ENCODE peak calls at places on chromosome 11, in seven cellular contexts. One of them, this sample, is unnamed.

GRCh38 chr11:64713031-64713780 is 9.8 kb downstream of the NRXN2 start:
- DNase-seq in GM12864: no peak
- DNase-seq in brain microvascular endothelial cell: no peak
- DNase-seq in AG04449: no peak
- DNase-seq in fibroblast of lung: peak
- DNase-seq in K562: peak
- DNase-seq in AG09309: no peak
- DNase-seq in this sample: peak

GRCh38 chr11:75654314-75654713 is 14.5 kb downstream of the MAP6 start:
- DNase-seq in GM12864: peak
- DNase-seq in brain microvascular endothelial cell: no peak
- DNase-seq in AG04449: peak
- DNase-seq in fibroblast of lung: peak
- DNase-seq in K562: no peak
- DNase-seq in AG09309: peak
- DNase-seq in this sample: peak

GRCh38 chr11:69416123-69416475 is 65.4 kb upstream of the LINC01488 start:
- DNase-seq in GM12864: no peak
- DNase-seq in brain microvascular endothelial cell: no peak
- DNase-seq in AG04449: no peak
- DNase-seq in fibroblast of lung: no peak
- DNase-seq in K562: no peak
- DNase-seq in AG09309: no peak
- DNase-seq in this sample: no peak

GRCh38 chr11:27545946-27546345 is 39.4 kb upstream of the LIN7C start:
- DNase-seq in GM12864: no peak
- DNase-seq in brain microvascular endothelial cell: no peak
- DNase-seq in AG04449: no peak
- DNase-seq in fibroblast of lung: no peak
- DNase-seq in K562: no peak
- DNase-seq in AG09309: no peak
- DNase-seq in this sample: no peak

GRCh38 chr11:76735218-76735480 is 48.0 kb upstream of the TSKU start:
- DNase-seq in GM12864: no peak
- DNase-seq in brain microvascular endothelial cell: no peak
- DNase-seq in AG04449: no peak
- DNase-seq in fibroblast of lung: no peak
- DNase-seq in K562: no peak
- DNase-seq in AG09309: no peak
- DNase-seq in this sample: no peak

GRCh38 chr11:73184953-73185671 is 33.0 kb upstream of the P2RY2 start:
- DNase-seq in GM12864: no peak
- DNase-seq in brain microvascular endothelial cell: peak
- DNase-seq in AG04449: no peak
- DNase-seq in fibroblast of lung: peak
- DNase-seq in K562: peak
- DNase-seq in AG09309: no peak
- DNase-seq in this sample: peak

GRCh38 chr11:109071712-109072524 is 350.1 kb upstream of the C11orf87 start:
- DNase-seq in GM12864: no peak
- DNase-seq in brain microvascular endothelial cell: no peak
- DNase-seq in AG04449: no peak
- DNase-seq in fibroblast of lung: peak
- DNase-seq in K562: no peak
- DNase-seq in AG09309: peak
- DNase-seq in this sample: peak

GRCh38 chr11:111793863-111794262 is 27.7 kb upstream of the PPP2R1B start:
- DNase-seq in GM12864: no peak
- DNase-seq in brain microvascular endothelial cell: peak
- DNase-seq in AG04449: peak
- DNase-seq in fibroblast of lung: peak
- DNase-seq in K562: no peak
- DNase-seq in AG09309: peak
- DNase-seq in this sample: peak

GRCh38 chr11:108302121-108302785 is 79.4 kb downstream of the ATM start:
- DNase-seq in GM12864: no peak
- DNase-seq in brain microvascular endothelial cell: no peak
- DNase-seq in AG04449: no peak
- DNase-seq in fibroblast of lung: peak
- DNase-seq in K562: no peak
- DNase-seq in AG09309: no peak
- DNase-seq in this sample: peak

GRCh38 chr11:66882540-66882939 is 25.7 kb downstream of the LRFN4 start:
- DNase-seq in GM12864: no peak
- DNase-seq in brain microvascular endothelial cell: no peak
- DNase-seq in AG04449: no peak
- DNase-seq in fibroblast of lung: peak
- DNase-seq in K562: no peak
- DNase-seq in AG09309: no peak
- DNase-seq in this sample: no peak

GRCh38 chr11:133985981-133986380 is 29.2 kb upstream of the IGSF9B start:
- DNase-seq in GM12864: no peak
- DNase-seq in brain microvascular endothelial cell: no peak
- DNase-seq in AG04449: no peak
- DNase-seq in fibroblast of lung: no peak
- DNase-seq in K562: no peak
- DNase-seq in AG09309: no peak
- DNase-seq in this sample: no peak

GRCh38 chr11:113690619-113691569 is 15.2 kb downstream of the TMPRSS5 start:
- DNase-seq in GM12864: no peak
- DNase-seq in brain microvascular endothelial cell: peak
- DNase-seq in AG04449: no peak
- DNase-seq in fibroblast of lung: peak
- DNase-seq in K562: peak
- DNase-seq in AG09309: peak
- DNase-seq in this sample: peak

GRCh38 chr11:36945384-36945783 is 347.3 kb upstream of the RAG2 start:
- DNase-seq in GM12864: no peak
- DNase-seq in brain microvascular endothelial cell: no peak
- DNase-seq in AG04449: no peak
- DNase-seq in fibroblast of lung: no peak
- DNase-seq in K562: no peak
- DNase-seq in AG09309: no peak
- DNase-seq in this sample: peak

GRCh38 chr11:90646266-90646665 is 423.4 kb upstream of the CHORDC1 start:
- DNase-seq in GM12864: no peak
- DNase-seq in brain microvascular endothelial cell: no peak
- DNase-seq in AG04449: no peak
- DNase-seq in fibroblast of lung: no peak
- DNase-seq in K562: no peak
- DNase-seq in AG09309: no peak
- DNase-seq in this sample: no peak

GRCh38 chr11:126893796-126894195 is 106.8 kb downstream of the KIRREL3 start:
- DNase-seq in GM12864: no peak
- DNase-seq in brain microvascular endothelial cell: no peak
- DNase-seq in AG04449: no peak
- DNase-seq in fibroblast of lung: peak
- DNase-seq in K562: no peak
- DNase-seq in AG09309: no peak
- DNase-seq in this sample: no peak

GRCh38 chr11:8239056-8239455 is 24.6 kb downstream of the LMO1 start:
- DNase-seq in GM12864: no peak
- DNase-seq in brain microvascular endothelial cell: no peak
- DNase-seq in AG04449: no peak
- DNase-seq in fibroblast of lung: no peak
- DNase-seq in K562: no peak
- DNase-seq in AG09309: no peak
- DNase-seq in this sample: no peak

GRCh38 chr11:12111482-12112149 is 1.2 kb downstream of the MICAL2 start:
- DNase-seq in GM12864: no peak
- DNase-seq in brain microvascular endothelial cell: no peak
- DNase-seq in AG04449: no peak
- DNase-seq in fibroblast of lung: no peak
- DNase-seq in K562: no peak
- DNase-seq in AG09309: no peak
- DNase-seq in this sample: no peak

GRCh38 chr11:43868852-43869567 is 11.6 kb upstream of the ALKBH3 start:
- DNase-seq in GM12864: peak
- DNase-seq in brain microvascular endothelial cell: peak
- DNase-seq in AG04449: peak
- DNase-seq in fibroblast of lung: peak
- DNase-seq in K562: peak
- DNase-seq in AG09309: peak
- DNase-seq in this sample: peak

GRCh38 chr11:101862410-101863233 is 52.2 kb upstream of the CEP126 start:
- DNase-seq in GM12864: no peak
- DNase-seq in brain microvascular endothelial cell: peak
- DNase-seq in AG04449: peak
- DNase-seq in fibroblast of lung: peak
- DNase-seq in K562: no peak
- DNase-seq in AG09309: peak
- DNase-seq in this sample: peak

GRCh38 chr11:75413864-75414263 is 14.5 kb downstream of the RPS3 start:
- DNase-seq in GM12864: no peak
- DNase-seq in brain microvascular endothelial cell: no peak
- DNase-seq in AG04449: no peak
- DNase-seq in fibroblast of lung: no peak
- DNase-seq in K562: no peak
- DNase-seq in AG09309: no peak
- DNase-seq in this sample: no peak

GRCh38 chr11:102453286-102453797 is 777 bp upstream of the TMEM123 start:
- DNase-seq in GM12864: no peak
- DNase-seq in brain microvascular endothelial cell: peak
- DNase-seq in AG04449: no peak
- DNase-seq in fibroblast of lung: no peak
- DNase-seq in K562: peak
- DNase-seq in AG09309: no peak
- DNase-seq in this sample: peak

GRCh38 chr11:88282789-88283188 is 54.7 kb downstream of the CTSC start:
- DNase-seq in GM12864: no peak
- DNase-seq in brain microvascular endothelial cell: no peak
- DNase-seq in AG04449: no peak
- DNase-seq in fibroblast of lung: no peak
- DNase-seq in K562: no peak
- DNase-seq in AG09309: no peak
- DNase-seq in this sample: no peak

GRCh38 chr11:36594316-36594989 is at the start of gene IFTAP:
- DNase-seq in GM12864: peak
- DNase-seq in brain microvascular endothelial cell: peak
- DNase-seq in AG04449: peak
- DNase-seq in fibroblast of lung: peak
- DNase-seq in K562: peak
- DNase-seq in AG09309: peak
- DNase-seq in this sample: peak

GRCh38 chr11:19848219-19848618 is 135.6 kb downstream of the NAV2 start:
- DNase-seq in GM12864: no peak
- DNase-seq in brain microvascular endothelial cell: no peak
- DNase-seq in AG04449: no peak
- DNase-seq in fibroblast of lung: no peak
- DNase-seq in K562: no peak
- DNase-seq in AG09309: no peak
- DNase-seq in this sample: no peak

GRCh38 chr11:12862761-12863469 is 146.2 kb upstream of the RASSF10 start:
- DNase-seq in GM12864: no peak
- DNase-seq in brain microvascular endothelial cell: peak
- DNase-seq in AG04449: peak
- DNase-seq in fibroblast of lung: peak
- DNase-seq in K562: peak
- DNase-seq in AG09309: peak
- DNase-seq in this sample: no peak

GRCh38 chr11:134573857-134574256 is 161.8 kb upstream of the B3GAT1 start:
- DNase-seq in GM12864: no peak
- DNase-seq in brain microvascular endothelial cell: no peak
- DNase-seq in AG04449: no peak
- DNase-seq in fibroblast of lung: no peak
- DNase-seq in K562: no peak
- DNase-seq in AG09309: no peak
- DNase-seq in this sample: no peak

GRCh38 chr11:68128682-68129327 is 7.6 kb upstream of the CHKA start:
- DNase-seq in GM12864: no peak
- DNase-seq in brain microvascular endothelial cell: peak
- DNase-seq in AG04449: no peak
- DNase-seq in fibroblast of lung: peak
- DNase-seq in K562: peak
- DNase-seq in AG09309: peak
- DNase-seq in this sample: no peak
- H3K4me3 ChIP-seq in GM12864: no peak
- H3K4me3 ChIP-seq in brain microvascular endothelial cell: peak
- H3K4me3 ChIP-seq in AG04449: peak
- H3K4me3 ChIP-seq in fibroblast of lung: peak
- H3K4me3 ChIP-seq in K562: peak
- H3K4me3 ChIP-seq in AG09309: peak
- H3K4me3 ChIP-seq in this sample: peak

GRCh38 chr11:61151545-61152252 is 9.5 kb downstream of the VPS37C start:
- DNase-seq in GM12864: no peak
- DNase-seq in brain microvascular endothelial cell: no peak
- DNase-seq in AG04449: no peak
- DNase-seq in fibroblast of lung: no peak
- DNase-seq in K562: peak
- DNase-seq in AG09309: no peak
- DNase-seq in this sample: no peak
- TF ChIP-seq CTCF in GM12864: no peak
- TF ChIP-seq CTCF in brain microvascular endothelial cell: no peak
- TF ChIP-seq CTCF in AG04449: no peak
- TF ChIP-seq CTCF in fibroblast of lung: no peak
- TF ChIP-seq CTCF in K562: no peak
- TF ChIP-seq CTCF in AG09309: no peak
- TF ChIP-seq CTCF in this sample: no peak

DNA sequence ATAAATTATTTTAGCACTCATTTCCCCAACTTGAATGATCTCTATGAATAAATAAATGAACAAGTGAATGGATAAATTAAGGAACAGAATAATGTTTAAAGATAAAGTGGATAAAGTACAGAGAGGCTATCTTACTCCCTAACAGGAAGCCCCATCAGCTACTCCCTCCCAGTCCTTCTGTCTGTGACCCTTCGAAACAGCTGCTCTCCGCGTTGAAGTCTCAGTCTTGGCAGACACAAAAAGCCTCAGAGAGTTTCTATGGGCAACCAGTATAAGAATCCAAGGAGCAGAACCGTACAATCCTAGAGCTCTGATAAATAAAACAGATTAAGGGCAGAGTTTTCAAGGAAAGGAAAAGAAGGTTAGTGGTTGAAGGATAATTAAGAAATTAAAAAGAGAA is 35.0 kb downstream of the GUCY1A2 start:
- DNase-seq in GM12864: no peak
- DNase-seq in brain microvascular endothelial cell: no peak
- DNase-seq in AG04449: no peak
- DNase-seq in fibroblast of lung: no peak
- DNase-seq in K562: no peak
- DNase-seq in AG09309: no peak
- DNase-seq in this sample: no peak
- H3K4me3 ChIP-seq in GM12864: no peak
- H3K4me3 ChIP-seq in brain microvascular endothelial cell: no peak
- H3K4me3 ChIP-seq in AG04449: no peak
- H3K4me3 ChIP-seq in fibroblast of lung: no peak
- H3K4me3 ChIP-seq in K562: no peak
- H3K4me3 ChIP-seq in AG09309: no peak
- H3K4me3 ChIP-seq in this sample: no peak

GRCh38 chr11:77820565-77821348 is at the start of the genes AAMDC and RSF1:
- DNase-seq in GM12864: peak
- DNase-seq in brain microvascular endothelial cell: peak
- DNase-seq in AG04449: peak
- DNase-seq in fibroblast of lung: peak
- DNase-seq in K562: peak
- DNase-seq in AG09309: peak
- DNase-seq in this sample: peak
- TF ChIP-seq CTCF in GM12864: peak
- TF ChIP-seq CTCF in brain microvascular endothelial cell: peak
- TF ChIP-seq CTCF in AG04449: peak
- TF ChIP-seq CTCF in fibroblast of lung: peak
- TF ChIP-seq CTCF in K562: peak
- TF ChIP-seq CTCF in AG09309: peak
- TF ChIP-seq CTCF in this sample: peak

GRCh38 chr11:57475191-57475590 is 14.9 kb downstream of the RTN4RL2 start:
- DNase-seq in GM12864: no peak
- DNase-seq in brain microvascular endothelial cell: no peak
- DNase-seq in AG04449: no peak
- DNase-seq in fibroblast of lung: no peak
- DNase-seq in K562: no peak
- DNase-seq in AG09309: no peak
- DNase-seq in this sample: no peak
- H3K4me3 ChIP-seq in GM12864: no peak
- H3K4me3 ChIP-seq in brain microvascular endothelial cell: no peak
- H3K4me3 ChIP-seq in AG04449: no peak
- H3K4me3 ChIP-seq in fibroblast of lung: no peak
- H3K4me3 ChIP-seq in K562: no peak
- H3K4me3 ChIP-seq in AG09309: no peak
- H3K4me3 ChIP-seq in this sample: no peak